ENCODE peak calls at places on chromosomes 4 and X, in nine cellular contexts. F is upper lobe of left lung, O is breast epithelium, C is IMR-90, B is testis, J is uterus, E is K562, Q is heart left ventricle, Y is esophagus squamous epithelium. T is an unnamed sample.

GRCh38 chr4:148445071-148445902 is 3.1 kb upstream of the NR3C2 start:
- DNase-seq in F (peak; percentile 72), O (peak; percentile 45), C (no peak), B (peak; percentile 73), J (peak; percentile 72), E (peak; percentile 32), Q (peak; percentile 85), Y (peak; percentile 24), T (peak; percentile 77)

GRCh38 chr4:84688605-84689004 is 105.7 kb downstream of the CDS1 start:
- DNase-seq in F (no peak), O (no peak), C (no peak), B (no peak), J (no peak), E (no peak), Q (no peak), Y (no peak), T (no peak)

GRCh38 chr4:5510506-5510905 is 197.9 kb downstream of the EVC2 start:
- DNase-seq in F (no peak), O (no peak), C (no peak), B (no peak), J (no peak), E (no peak), Q (no peak), Y (no peak), T (no peak)

GRCh38 chr4:78336093-78336943 is 215.3 kb upstream of the ANXA3 start:
- DNase-seq in F (no peak), O (no peak), C (peak; percentile 1), B (peak; percentile 15), J (no peak), E (no peak), Q (no peak), Y (no peak), T (no peak)

GRCh38 chr4:150591284-150591874 is 9.4 kb downstream of the MAB21L2 start:
- DNase-seq in F (no peak), O (no peak), C (no peak), B (no peak), J (no peak), E (no peak), Q (no peak), Y (no peak), T (no peak)

GRCh38 chr4:147633113-147633512 is 15.9 kb downstream of the TMEM184C start:
- DNase-seq in F (no peak), O (no peak), C (no peak), B (no peak), J (no peak), E (no peak), Q (no peak), Y (no peak), T (no peak)

GRCh38 chr4:133145241-133145640 is 3.9 kb upstream of the PCDH10 start:
- DNase-seq in F (no peak), O (no peak), C (no peak), B (no peak), J (no peak), E (no peak), Q (no peak), Y (no peak), T (no peak)

GRCh38 chr4:77232653-77233052 is 75.6 kb downstream of the CCNG2 start:
- DNase-seq in F (no peak), O (no peak), C (peak; percentile 11), B (no peak), J (no peak), E (no peak), Q (no peak), Y (no peak), T (no peak)

GRCh38 chr4:53113433-53114215 is 251.5 kb downstream of the RASL11B start:
- DNase-seq in F (no peak), O (no peak), C (peak; percentile 6), B (no peak), J (no peak), E (no peak), Q (no peak), Y (no peak), T (no peak)

GRCh38 chr4:48085821-48086602 is 48.0 kb downstream of the TXK start:
- DNase-seq in F (no peak), O (no peak), C (no peak), B (no peak), J (no peak), E (no peak), Q (no peak), Y (no peak), T (no peak)

GRCh38 chr4:36274158-36274557 is 7.3 kb upstream of the DTHD1 start:
- DNase-seq in F (no peak), O (no peak), C (no peak), B (no peak), J (no peak), E (no peak), Q (no peak), Y (no peak), T (no peak)

GRCh38 chrX:97039363-97040029 is 155.8 kb downstream of the RPA4 start:
- DNase-seq in F (peak; percentile 23), O (no peak), C (peak; percentile 26), B (peak; percentile 41), J (no peak), E (no peak), Q (peak; percentile 25), Y (no peak), T (no peak)

GRCh38 chr4:73679836-73680235 is 59.6 kb upstream of the RASSF6 start:
- DNase-seq in F (no peak), O (no peak), C (peak; percentile 85), B (no peak), J (no peak), E (no peak), Q (no peak), Y (no peak), T (no peak)

GRCh38 chrX:37692918-37693317 is 7.3 kb downstream of the XK start:
- DNase-seq in F (no peak), O (no peak), C (peak; percentile 53), B (no peak), J (no peak), E (no peak), Q (no peak), Y (no peak), T (no peak)

GRCh38 chr4:186294160-186294559 is 28.2 kb downstream of the F11 start:
- DNase-seq in F (no peak), O (no peak), C (no peak), B (no peak), J (no peak), E (no peak), Q (no peak), Y (no peak), T (no peak)

GRCh38 chr4:84578540-84579409 is 4.2 kb upstream of the CDS1 start:
- DNase-seq in F (peak; percentile 26), O (no peak), C (peak; percentile 58), B (peak; percentile 62), J (no peak), E (peak; percentile 29), Q (no peak), Y (no peak), T (no peak)

DNA sequence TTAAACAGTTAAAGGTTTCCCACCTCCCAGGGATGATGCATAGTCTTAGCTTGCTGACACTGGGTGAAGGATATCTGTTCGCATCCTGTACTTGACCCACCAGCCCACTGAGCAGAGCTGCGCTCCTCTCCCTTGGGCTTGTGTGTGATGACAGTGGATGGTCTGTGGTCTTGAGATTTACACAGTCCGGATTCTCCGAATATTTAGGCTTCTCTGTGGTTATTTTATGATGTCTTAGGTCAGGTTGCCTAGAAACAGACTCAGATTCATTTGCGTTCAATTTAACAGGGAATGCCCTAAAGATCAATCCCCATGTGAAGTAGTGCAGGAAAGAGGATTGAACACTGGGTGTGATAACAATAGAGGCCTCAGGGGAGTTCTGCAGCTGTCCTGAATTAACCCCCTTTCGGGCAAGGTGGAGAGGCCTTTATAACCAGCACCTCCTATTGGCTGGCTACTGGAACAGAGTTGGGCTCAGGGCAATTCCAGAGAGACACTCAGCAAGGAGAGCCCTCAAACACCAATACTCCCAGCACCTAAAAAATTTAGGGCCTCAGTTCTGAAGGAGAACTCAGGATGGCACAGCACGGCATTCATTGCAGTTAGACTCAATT is 653.2 kb upstream of the GALNT7 start:
- DNase-seq in F (no peak), O (no peak), C (peak; percentile 41), B (no peak), J (no peak), E (no peak), Q (no peak), Y (no peak), T (no peak)
- TF ChIP-seq POLR2A in F (no peak), O (no peak), C (no peak), B (no peak), J (no peak), E (no peak), Q (no peak), Y (no peak), T (no peak)

GRCh38 chrX:149803458-149804062 is 21.8 kb downstream of the MAGEA9 start:
- DNase-seq in F (no peak), O (no peak), C (no peak), B (no peak), J (no peak), E (no peak), Q (no peak), Y (no peak), T (no peak)
- H3K9me3 ChIP-seq in F (no peaks in the 10 kb centered on the region), O (no peaks in the 10 kb centered on the region), C (no peaks in the 10 kb centered on the region), B (no peaks in the 10 kb centered on the region), J (no peaks in the 10 kb centered on the region), E (no peaks in the 10 kb centered on the region), Q (no peaks in the 10 kb centered on the region), Y (no peaks in the 10 kb centered on the region), T (no peaks in the 10 kb centered on the region)

DNA sequence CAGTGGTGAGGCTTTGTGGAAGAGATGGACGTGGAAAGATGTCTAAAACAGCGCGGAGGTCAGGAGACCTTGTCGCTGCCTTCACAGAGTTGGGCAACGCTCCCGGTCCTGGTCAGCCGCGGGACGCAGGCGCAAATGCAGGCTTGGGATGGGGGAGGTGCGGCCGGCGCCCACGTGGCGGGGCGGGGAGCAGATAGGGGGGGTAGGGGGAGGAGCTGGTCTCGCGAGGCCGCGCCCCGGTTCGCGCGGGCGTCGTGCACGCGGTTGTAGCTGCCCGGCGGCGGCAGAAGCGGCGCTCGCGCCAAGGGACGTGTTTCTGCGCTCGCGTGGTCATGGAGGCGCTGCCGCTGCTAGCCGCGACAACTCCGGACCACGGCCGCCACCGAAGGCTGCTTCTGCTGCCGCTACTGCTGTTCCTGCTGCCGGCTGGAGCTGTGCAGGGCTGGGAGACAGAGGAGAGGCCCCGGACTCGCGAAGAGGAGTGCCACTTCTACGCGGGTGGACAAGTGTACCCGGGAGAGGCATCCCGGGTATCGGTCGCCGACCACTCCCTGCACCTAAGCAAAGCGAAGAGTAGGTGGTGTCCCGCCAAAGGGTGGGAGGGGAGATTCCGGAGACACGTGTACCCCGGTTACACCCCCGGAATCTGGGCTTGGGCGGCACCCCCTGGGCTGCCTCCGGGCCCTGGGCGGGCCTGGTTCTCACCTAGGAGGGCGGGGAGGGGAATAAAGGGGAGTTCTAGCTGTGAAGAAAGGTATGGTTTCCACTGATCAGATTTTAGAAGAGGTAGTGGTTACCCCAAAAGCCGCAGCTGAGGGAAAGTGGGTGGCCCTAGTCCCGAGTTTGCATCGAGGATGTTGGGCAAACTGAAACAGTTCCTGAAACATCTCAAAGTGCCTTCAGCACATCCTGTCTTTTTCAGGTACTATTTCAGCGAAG is at the start of gene PRDX4:
- DNase-seq in F (peak; percentile 89), O (peak; percentile 76), C (peak; percentile 84), B (peak; percentile 88), J (peak; percentile 88), E (peak; percentile 94), Q (peak; percentile 95), Y (peak; percentile 30), T (peak; percentile 93)
- TF ChIP-seq POLR2A in F (no peak), O (peak; percentile 35), C (peak; percentile 65), B (peak; percentile 34), J (peak; percentile 30), E (peak; percentile 89), Q (peak; percentile 48), Y (peak; percentile 60), T (peak; percentile 70)

DNA sequence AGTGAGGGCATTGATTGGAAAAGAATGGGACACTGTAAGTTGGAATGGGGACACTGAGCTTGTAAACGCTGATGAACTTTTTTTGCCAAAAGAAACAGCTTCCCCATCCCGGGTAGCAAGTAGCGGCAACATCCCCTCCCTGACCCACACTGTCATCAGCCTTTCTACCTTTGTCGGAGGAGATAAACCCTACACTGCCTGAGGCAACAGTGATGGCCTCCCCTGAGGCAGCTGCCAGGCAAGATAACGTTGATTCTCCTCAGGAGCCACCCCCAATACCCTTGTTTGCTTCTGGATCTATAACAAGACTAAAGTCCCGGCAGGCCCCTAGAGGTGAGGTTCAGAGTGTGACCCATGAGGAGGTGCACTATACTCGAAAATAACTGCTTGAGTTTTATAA is 10.3 kb upstream of the RAB33B start:
- DNase-seq in F (no peak), O (no peak), C (no peak), B (no peak), J (no peak), E (peak; percentile 61), Q (no peak), Y (no peak), T (no peak)
- H3K9me3 ChIP-seq in F (no peaks in the 10 kb centered on the region), O (peaks cover 13% of the 10 kb centered on the region), C (no peaks in the 10 kb centered on the region), B (no peaks in the 10 kb centered on the region), J (no peaks in the 10 kb centered on the region), E (peaks cover 5% of the 10 kb centered on the region), Q (peaks cover 7% of the 10 kb centered on the region), Y (peaks cover 7% of the 10 kb centered on the region), T (no peaks in the 10 kb centered on the region)